ENCODE peak calls at places on chromosomes 6 and 20, in six cellular contexts. K, J, I, E, T and H are unnamed samples.

GRCh38 chr6:27688014-27688586 is 215.2 kb upstream of the ZNF184 start:
- DNase-seq in K (peak; percentile 76), J (no peak), I (peak; percentile 66), E (peak; percentile 87), T (peak; percentile 83), H (peak; percentile 32)

GRCh38 chr6:6696867-6697531 is 108.5 kb downstream of the LY86 start:
- DNase-seq in K (no peak), J (peak; percentile 77), I (peak; percentile 32), E (peak; percentile 61), T (peak; percentile 85), H (peak; percentile 56)

GRCh38 chr6:56729719-56730118 is 87.0 kb upstream of the DST start:
- DNase-seq in K (no peak), J (no peak), I (no peak), E (no peak), T (no peak), H (no peak)

GRCh38 chr6:96304997-96305396 is 216.6 kb upstream of the UFL1 start:
- DNase-seq in K (no peak), J (no peak), I (no peak), E (no peak), T (no peak), H (no peak)

GRCh38 chr6:5866547-5867051 is 140.1 kb downstream of the NRN1 start:
- DNase-seq in K (peak; percentile 87), J (no peak), I (no peak), E (no peak), T (no peak), H (no peak)

GRCh38 chr6:89082439-89082838 is 1.9 kb downstream of the PNRC1 start:
- DNase-seq in K (no peak), J (no peak), I (no peak), E (peak; percentile 54), T (no peak), H (no peak)

GRCh38 chr6:143755301-143755744 is 77.6 kb downstream of the PHACTR2 start:
- DNase-seq in K (peak; percentile 64), J (no peak), I (no peak), E (no peak), T (no peak), H (no peak)

GRCh38 chr20:48951041-48951440 is 29.5 kb downstream of the ARFGEF2 start:
- DNase-seq in K (no peak), J (no peak), I (no peak), E (no peak), T (no peak), H (no peak)

GRCh38 chr6:154392561-154392960 is 36.0 kb upstream of the IPCEF1 start:
- DNase-seq in K (no peak), J (no peak), I (no peak), E (no peak), T (no peak), H (no peak)

GRCh38 chr6:109239918-109240321 is 142.3 kb downstream of the CD164 start:
- DNase-seq in K (no peak), J (no peak), I (no peak), E (no peak), T (no peak), H (no peak)

GRCh38 chr20:50790651-50791277 is 4.1 kb upstream of the BCAS4 start:
- DNase-seq in K (peak; percentile 40), J (peak; percentile 90), I (peak; percentile 76), E (peak; percentile 84), T (peak; percentile 94), H (peak; percentile 93)